ENCODE peak calls at places on chromosomes 7 and 10, in six cellular contexts. One of them, this sample, is unnamed.

GRCh38 chr7:68014031-68014774 is 1017.6 kb downstream of the TYW1 start:
- DNase-seq in WTC11: no peak
- DNase-seq in GM23338: no peak
- DNase-seq in K562: no peak
- DNase-seq in HepG2: no peak
- DNase-seq in H1: no peak
- DNase-seq in this sample: no peak

GRCh38 chr10:28684157-28684985 is 7.0 kb downstream of the BAMBI start:
- DNase-seq in WTC11: no peak
- DNase-seq in GM23338: no peak
- DNase-seq in K562: no peak
- DNase-seq in HepG2: no peak
- DNase-seq in H1: no peak
- DNase-seq in this sample: no peak

GRCh38 chr7:132402751-132403245 is 173.5 kb downstream of the PLXNA4 start:
- DNase-seq in WTC11: no peak
- DNase-seq in GM23338: no peak
- DNase-seq in K562: no peak
- DNase-seq in HepG2: no peak
- DNase-seq in H1: no peak
- DNase-seq in this sample: no peak

GRCh38 chr10:113169853-113170455 is 219.9 kb downstream of the TCF7L2 start:
- DNase-seq in WTC11: no peak
- DNase-seq in GM23338: no peak
- DNase-seq in K562: no peak
- DNase-seq in HepG2: no peak
- DNase-seq in H1: no peak
- DNase-seq in this sample: peak; percentile 62

GRCh38 chr10:100562008-100562672 is 26.4 kb downstream of the HIF1AN start:
- DNase-seq in WTC11: peak; percentile 73
- DNase-seq in GM23338: peak; percentile 82
- DNase-seq in K562: peak; percentile 72
- DNase-seq in HepG2: peak; percentile 32
- DNase-seq in H1: peak; percentile 36
- DNase-seq in this sample: peak; percentile 16

GRCh38 chr7:37031571-37032257 is 307.4 kb upstream of the AOAH start:
- DNase-seq in WTC11: no peak
- DNase-seq in GM23338: peak; percentile 64
- DNase-seq in K562: peak; percentile 55
- DNase-seq in HepG2: peak; percentile 97
- DNase-seq in H1: peak; percentile 54
- DNase-seq in this sample: no peak

GRCh38 chr7:121132940-121133339 is 144.4 kb downstream of the CPED1 start:
- DNase-seq in WTC11: no peak
- DNase-seq in GM23338: no peak
- DNase-seq in K562: no peak
- DNase-seq in HepG2: no peak
- DNase-seq in H1: no peak
- DNase-seq in this sample: no peak

GRCh38 chr7:151725844-151726770 is 150.8 kb downstream of the PRKAG2 start:
- DNase-seq in WTC11: no peak
- DNase-seq in GM23338: no peak
- DNase-seq in K562: no peak
- DNase-seq in HepG2: no peak
- DNase-seq in H1: no peak
- DNase-seq in this sample: no peak

GRCh38 chr7:127322351-127322750 is 69.6 kb upstream of the GRM8 start:
- DNase-seq in WTC11: no peak
- DNase-seq in GM23338: no peak
- DNase-seq in K562: no peak
- DNase-seq in HepG2: no peak
- DNase-seq in H1: no peak
- DNase-seq in this sample: no peak

GRCh38 chr7:13071999-13072398 is 384.6 kb downstream of the ARL4A start:
- DNase-seq in WTC11: no peak
- DNase-seq in GM23338: no peak
- DNase-seq in K562: no peak
- DNase-seq in HepG2: no peak
- DNase-seq in H1: no peak
- DNase-seq in this sample: no peak

GRCh38 chr7:27156508-27156898 is at the start of gene HOXA7:
- DNase-seq in WTC11: peak; percentile 79
- DNase-seq in GM23338: peak; percentile 84
- DNase-seq in K562: no peak
- DNase-seq in HepG2: no peak
- DNase-seq in H1: no peak
- DNase-seq in this sample: no peak

GRCh38 chr7:32062150-32062549 is 8.1 kb downstream of the PDE1C start:
- DNase-seq in WTC11: peak; percentile 85
- DNase-seq in GM23338: peak; percentile 87
- DNase-seq in K562: peak; percentile 46
- DNase-seq in HepG2: peak; percentile 16
- DNase-seq in H1: no peak
- DNase-seq in this sample: no peak

GRCh38 chr10:14259696-14260595 is 70.8 kb downstream of the FRMD4A start:
- DNase-seq in WTC11: no peak
- DNase-seq in GM23338: no peak
- DNase-seq in K562: no peak
- DNase-seq in HepG2: peak; percentile 64
- DNase-seq in H1: no peak
- DNase-seq in this sample: no peak

GRCh38 chr10:21515581-21516269 is 9.8 kb downstream of the SKIDA1 start:
- DNase-seq in WTC11: no peak
- DNase-seq in GM23338: no peak
- DNase-seq in K562: no peak
- DNase-seq in HepG2: no peak
- DNase-seq in H1: no peak
- DNase-seq in this sample: no peak

GRCh38 chr10:89861584-89862287 is 160.3 kb downstream of the KIF20B start:
- DNase-seq in WTC11: no peak
- DNase-seq in GM23338: no peak
- DNase-seq in K562: no peak
- DNase-seq in HepG2: no peak
- DNase-seq in H1: no peak
- DNase-seq in this sample: no peak
- TF ChIP-seq CREB1 in WTC11: no peak
- TF ChIP-seq CREB1 in GM23338: no peak
- TF ChIP-seq CREB1 in K562: no peak
- TF ChIP-seq CREB1 in HepG2: no peak
- TF ChIP-seq CREB1 in H1: no peak
- TF ChIP-seq CREB1 in this sample: no peak

DNA sequence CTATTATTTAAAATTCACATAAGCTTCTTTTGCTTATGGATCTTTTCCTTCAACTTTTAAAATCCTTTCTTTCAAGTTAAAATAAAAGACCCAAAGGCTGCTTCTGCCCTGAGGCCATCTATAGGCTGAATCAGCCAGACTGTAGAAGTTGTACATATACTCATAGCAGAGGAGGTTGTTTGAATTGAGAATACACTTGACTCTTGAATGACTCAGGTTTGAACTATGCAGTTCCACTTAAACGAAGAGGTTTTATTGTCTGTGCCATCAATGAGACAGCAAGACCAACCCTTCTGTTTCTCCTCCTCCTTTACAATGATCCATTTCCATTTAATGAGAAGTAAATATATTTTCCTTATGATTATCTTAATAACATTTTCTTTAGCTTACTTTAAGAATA is 5.8 kb downstream of the ZNF365 start:
- DNase-seq in WTC11: no peak
- DNase-seq in GM23338: no peak
- DNase-seq in K562: no peak
- DNase-seq in HepG2: peak; percentile 10
- DNase-seq in H1: no peak
- DNase-seq in this sample: no peak
- TF ChIP-seq CREB1 in WTC11: no peak
- TF ChIP-seq CREB1 in GM23338: no peak
- TF ChIP-seq CREB1 in K562: no peak
- TF ChIP-seq CREB1 in HepG2: no peak
- TF ChIP-seq CREB1 in H1: no peak
- TF ChIP-seq CREB1 in this sample: no peak

DNA sequence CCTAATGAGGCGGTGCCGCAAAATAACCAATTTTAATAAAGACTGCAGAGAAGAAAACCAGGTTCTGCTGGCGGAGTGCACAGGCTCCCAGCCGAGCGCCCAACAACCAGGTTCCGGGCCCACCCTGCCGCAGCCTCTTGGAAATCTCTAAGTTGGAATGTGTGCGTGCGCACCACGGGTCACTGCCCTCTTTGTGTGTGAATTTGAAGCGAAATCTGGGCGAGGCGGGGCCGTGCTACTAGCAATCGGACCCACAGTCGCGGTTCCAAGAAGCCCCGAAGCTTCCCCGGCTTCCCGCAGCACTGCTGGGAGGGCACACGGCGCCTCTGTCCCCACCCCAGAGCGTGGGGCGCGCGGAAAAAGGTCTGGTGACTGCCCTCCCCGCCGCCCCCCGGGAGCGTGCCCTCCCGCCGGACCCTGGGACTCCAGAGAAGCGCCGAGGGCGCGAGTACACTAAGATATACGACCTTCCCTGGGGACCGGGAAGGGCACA is 652 bp upstream of the MAP3K8 start:
- DNase-seq in WTC11: peak; percentile 75
- DNase-seq in GM23338: peak; percentile 87
- DNase-seq in K562: peak; percentile 42
- DNase-seq in HepG2: peak; percentile 77
- DNase-seq in H1: no peak
- DNase-seq in this sample: no peak
- TF ChIP-seq CREB1 in WTC11: no peak
- TF ChIP-seq CREB1 in GM23338: no peak
- TF ChIP-seq CREB1 in K562: no peak
- TF ChIP-seq CREB1 in HepG2: no peak
- TF ChIP-seq CREB1 in H1: no peak
- TF ChIP-seq CREB1 in this sample: no peak

GRCh38 chr7:94423865-94424264 is 29.2 kb downstream of the COL1A2 start:
- DNase-seq in WTC11: no peak
- DNase-seq in GM23338: no peak
- DNase-seq in K562: no peak
- DNase-seq in HepG2: no peak
- DNase-seq in H1: no peak
- DNase-seq in this sample: no peak
- TF ChIP-seq CREB1 in WTC11: no peak
- TF ChIP-seq CREB1 in GM23338: no peak
- TF ChIP-seq CREB1 in K562: no peak
- TF ChIP-seq CREB1 in HepG2: no peak
- TF ChIP-seq CREB1 in H1: no peak
- TF ChIP-seq CREB1 in this sample: no peak

DNA sequence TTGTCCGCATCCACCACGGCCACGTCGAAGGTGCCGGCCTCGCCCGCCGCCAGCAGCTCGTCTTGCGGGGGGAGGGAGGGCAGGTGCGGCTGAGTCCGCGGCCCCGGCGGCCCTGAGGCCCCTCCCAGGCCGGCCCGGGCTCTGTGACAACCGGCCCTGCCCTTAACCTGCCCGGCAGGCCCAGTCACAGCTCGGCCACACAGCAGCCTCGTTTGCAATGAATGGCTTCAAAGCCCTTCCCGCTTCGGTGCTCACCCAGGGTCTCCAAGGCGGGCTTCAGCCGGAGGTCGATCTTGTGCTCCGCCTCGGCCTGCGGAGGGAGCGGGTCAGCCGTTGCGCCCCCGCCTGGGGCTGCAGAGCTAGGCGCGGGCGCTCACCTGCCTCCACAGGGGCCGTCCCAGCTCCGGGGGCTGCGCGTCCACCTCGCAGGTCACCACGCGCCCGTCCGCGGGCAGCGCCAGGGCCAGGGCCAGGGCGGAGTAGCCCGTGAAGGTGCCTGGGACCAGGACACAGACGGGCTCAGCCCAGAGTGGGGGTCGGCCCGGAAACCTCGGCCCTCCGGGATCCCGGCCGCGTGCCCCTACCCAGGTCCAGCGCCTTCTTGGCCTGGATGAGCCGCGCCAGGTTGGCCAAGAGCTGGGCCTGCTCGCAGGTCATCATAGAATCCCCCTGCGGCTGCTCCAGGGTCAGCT is 928 bp downstream of the COMTD1 start:
- DNase-seq in WTC11: peak; percentile 70
- DNase-seq in GM23338: peak; percentile 73
- DNase-seq in K562: peak; percentile 68
- DNase-seq in HepG2: no peak
- DNase-seq in H1: no peak
- DNase-seq in this sample: no peak
- TF ChIP-seq CREB1 in WTC11: no peak
- TF ChIP-seq CREB1 in GM23338: no peak
- TF ChIP-seq CREB1 in K562: peak; percentile 65
- TF ChIP-seq CREB1 in HepG2: no peak
- TF ChIP-seq CREB1 in H1: no peak
- TF ChIP-seq CREB1 in this sample: no peak

This sample was measured in GM12878.